ENCODE peak calls at places on chromosomes 5 and 9, in nine cellular contexts. N, F, K, Q, C, A, Z, H and R are unnamed samples. For H3K36me3, the result is how much of the 10 kb centered on the place peaks cover.

GRCh38 chr9:16265671-16266070 is 604.8 kb downstream of the BNC2 start:
- DNase-seq in F (peak), Z (no peak), N (no peak), C (no peak), K (no peak), A (no peak), H (no peak), Q (no peak), R (no peak)

GRCh38 chr5:93790401-93790800 is 49.0 kb upstream of the POU5F2 start:
- DNase-seq in H (peak), Q (no peak), K (no peak), A (no peak), N (no peak), F (peak), C (no peak), Z (no peak), R (no peak)

GRCh38 chr9:80410106-80410505 is 838.3 kb downstream of the TLE4 start:
- DNase-seq in Z (no peak), C (no peak), A (no peak), K (no peak), Q (no peak), F (no peak), N (no peak), H (no peak), R (no peak)

GRCh38 chr9:123339666-123340414 is 16.2 kb upstream of the CRB2 start:
- DNase-seq in C (peak), H (no peak), Z (no peak), F (no peak), A (no peak), N (no peak), K (no peak), Q (no peak), R (no peak)

GRCh38 chr9:84339523-84339922 is 1.0 kb downstream of the SLC28A3 start:
- DNase-seq in Z (no peak), Q (no peak), F (no peak), K (no peak), N (no peak), A (no peak), C (no peak), H (no peak), R (no peak)

GRCh38 chr9:89614319-89614892 is 9.6 kb downstream of the GADD45G start:
- DNase-seq in Q (no peak), K (no peak), F (no peak), H (peak), A (no peak), C (no peak), Z (no peak), N (no peak), R (no peak)

GRCh38 chr5:154010660-154011059 is 28.1 kb downstream of the FAM114A2 start:
- DNase-seq in H (no peak), Z (no peak), C (no peak), A (no peak), Q (no peak), K (no peak), F (no peak), N (no peak), R (no peak)

GRCh38 chr5:115575167-115576070 is 26.9 kb downstream of the TICAM2 start:
- DNase-seq in H (peak), F (peak), Z (no peak), N (no peak), Q (no peak), K (no peak), A (no peak), C (no peak), R (no peak)

GRCh38 chr5:172745406-172745805 is 25.6 kb downstream of the DUSP1 start:
- DNase-seq in A (no peak), C (no peak), Z (no peak), N (no peak), Q (no peak), K (no peak), F (no peak), H (no peak), R (no peak)

DNA sequence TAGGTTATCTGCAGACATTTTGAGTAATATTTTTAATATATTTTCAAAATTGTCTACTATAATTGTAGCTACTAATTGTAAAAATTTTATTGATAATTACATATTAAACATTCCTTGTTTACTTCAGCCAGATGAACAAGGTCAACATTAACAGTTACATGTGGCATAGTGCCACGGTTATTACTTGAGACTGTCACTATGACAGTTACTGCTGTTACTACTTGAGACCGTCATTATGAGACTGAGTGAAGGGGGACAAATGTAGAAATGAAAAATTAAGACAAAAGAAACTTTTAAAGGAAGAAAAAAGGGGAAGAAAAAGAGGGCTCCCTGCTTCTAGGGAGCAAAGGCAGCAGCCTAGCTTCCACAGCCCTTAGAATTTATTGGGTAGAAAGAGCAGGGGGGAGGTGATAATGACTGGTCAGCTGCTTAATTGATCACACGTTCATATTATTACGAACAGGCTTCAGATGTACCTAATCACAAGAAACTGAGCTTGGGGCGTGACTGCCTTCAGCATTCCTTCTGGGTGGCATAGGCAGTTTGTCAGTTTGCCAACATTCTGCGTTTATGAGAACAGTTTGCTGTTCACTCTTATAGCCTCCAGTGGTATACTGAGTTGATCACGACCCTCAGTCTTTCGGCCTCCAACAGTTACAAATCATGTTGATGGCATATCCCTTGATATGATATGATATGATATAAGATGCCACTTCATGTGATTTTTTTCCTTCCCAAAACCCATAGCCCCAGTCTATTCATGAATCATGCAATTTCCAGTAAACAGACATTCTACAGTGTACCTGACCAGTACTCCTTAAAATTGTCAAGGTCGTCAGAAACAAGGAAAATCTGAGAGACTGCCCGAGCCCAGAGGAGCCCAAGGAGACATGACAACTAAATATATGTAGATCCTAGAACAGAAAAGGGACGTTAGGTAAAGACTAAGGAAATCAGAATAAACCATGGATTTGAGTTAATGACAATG is 13.1 kb downstream of the MARCHF6 start:
- DNase-seq in Z (peak), K (no peak), H (peak), N (no peak), A (no peak), F (peak), C (no peak), Q (no peak), R (no peak)
- H3K36me3 ChIP-seq in Z (under half), K (under half), H (under half), N (under half), A (half or more), F (under half), C (under half), Q (under half), R (under half)

DNA sequence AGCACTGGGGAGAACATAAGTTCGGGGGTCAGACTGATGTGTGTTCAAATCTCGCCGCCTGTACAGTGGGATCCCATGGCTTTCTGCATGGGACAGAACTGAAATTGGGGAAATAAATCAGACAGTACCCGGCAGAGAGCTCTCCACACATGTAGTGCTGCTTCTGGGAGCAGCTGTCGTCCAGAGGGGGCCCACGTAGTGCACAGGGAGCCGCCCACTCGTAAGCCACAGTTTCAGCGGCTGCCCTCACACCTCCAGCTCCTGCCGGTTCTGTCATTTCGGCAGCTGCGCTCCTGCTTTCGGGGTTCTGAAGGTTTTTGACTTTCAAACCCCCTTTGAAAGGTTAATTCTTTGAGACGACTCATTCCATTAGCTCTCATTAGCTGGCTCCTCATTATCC is 83.1 kb downstream of the OLFM1 start:
- DNase-seq in C (no peak), A (no peak), N (no peak), H (no peak), Z (no peak), Q (no peak), K (no peak), F (no peak), R (no peak)
- H3K36me3 ChIP-seq in C (under half), A (under half), N (under half), H (under half), Z (under half), Q (under half), K (under half), F (under half), R (under half)

GRCh38 chr9:37438359-37438758 is 15.9 kb downstream of the GRHPR start:
- DNase-seq in C (no peak), F (no peak), H (no peak), N (no peak), Z (no peak), Q (no peak), K (no peak), A (no peak), R (no peak)
- H3K36me3 ChIP-seq in C (under half), F (half or more), H (under half), N (under half), Z (under half), Q (half or more), K (half or more), A (half or more), R (half or more)

GRCh38 chr5:32102254-32102653 is 71.9 kb downstream of the GOLPH3 start:
- DNase-seq in Q (no peak), N (no peak), F (no peak), C (no peak), A (no peak), Z (no peak), K (no peak), H (no peak), R (no peak)
- H3K36me3 ChIP-seq in Q (half or more), N (under half), F (under half), C (under half), A (half or more), Z (under half), K (half or more), H (under half), R (under half)

DNA sequence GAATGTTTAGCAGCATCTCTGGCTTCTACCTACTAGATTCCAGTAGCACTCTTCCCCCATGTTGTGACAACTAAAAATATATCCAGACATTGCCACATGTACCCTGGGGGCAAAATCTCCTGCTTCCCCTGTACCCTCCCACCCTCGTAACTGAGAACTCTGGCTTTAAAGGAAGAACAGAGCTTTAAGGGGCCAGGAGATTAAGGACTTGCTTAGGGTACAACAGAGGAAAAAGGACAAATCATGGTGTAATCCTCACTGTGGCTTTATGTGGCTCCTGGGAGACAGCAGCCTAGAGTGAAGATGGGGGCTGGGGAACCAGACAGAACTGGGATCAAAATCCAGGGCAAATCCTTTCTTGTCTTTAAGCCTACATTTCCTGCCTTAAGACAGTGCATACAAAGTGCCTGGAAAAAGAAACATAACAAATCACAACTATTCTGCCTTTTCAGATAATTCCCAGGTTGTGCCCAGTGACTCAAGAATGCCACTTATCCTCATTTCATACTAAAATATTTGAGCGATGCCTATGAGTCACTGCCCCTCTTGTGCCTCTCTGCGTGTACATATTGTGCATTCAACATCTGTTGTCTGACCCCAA is 109.4 kb downstream of the DAPK1 start:
- DNase-seq in Z (peak), F (peak), Q (no peak), C (no peak), H (peak), N (no peak), K (no peak), A (no peak), R (no peak)
- H3K36me3 ChIP-seq in Z (half or more), F (under half), Q (under half), C (under half), H (under half), N (under half), K (under half), A (half or more), R (under half)

GRCh38 chr5:134370871-134371833 is at the start of gene UBE2B:
- DNase-seq in H (peak), C (peak), A (peak), F (peak), N (peak), Z (peak), Q (peak), K (peak), R (peak)

GRCh38 chr5:134370306-134370870 is 981 bp upstream of the UBE2B start:
- DNase-seq in Z (no peak), F (peak), C (no peak), A (no peak), H (no peak), N (no peak), K (no peak), Q (no peak), R (no peak)

GRCh38 chr5:134371834-134372340 is 518 bp downstream of the UBE2B start:
- DNase-seq in A (peak), C (peak), H (peak), N (no peak), F (peak), Z (peak), Q (peak), K (peak), R (no peak)

DNA sequence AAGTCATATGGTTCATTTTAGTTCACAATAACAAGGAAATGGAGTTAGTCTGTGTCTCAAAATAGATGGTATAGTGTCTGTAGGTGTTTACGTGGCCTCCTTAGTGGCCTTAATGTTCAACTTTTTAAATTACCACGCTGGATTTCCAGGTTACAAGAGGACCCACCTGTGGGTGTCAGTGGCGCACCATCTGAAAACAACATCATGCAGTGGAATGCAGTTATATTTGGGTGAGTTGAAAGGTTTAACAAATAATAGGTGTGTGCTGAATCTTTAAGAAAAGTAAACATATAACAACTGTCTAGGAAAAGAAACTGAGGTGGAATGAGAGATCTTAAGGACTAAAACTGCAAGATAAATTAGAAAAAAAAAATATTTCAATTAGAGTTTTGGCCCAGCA is 2.9 kb downstream of the UBE2B start:
- DNase-seq in H (no peak), Z (no peak), A (no peak), Q (no peak), K (no peak), F (no peak), N (no peak), C (peak), R (no peak)
- H3K36me3 ChIP-seq in H (under half), Z (half or more), A (under half), Q (half or more), K (half or more), F (under half), N (under half), C (under half), R (under half)

GRCh38 chr9:78324682-78325081 is 27.8 kb downstream of the PSAT1 start:
- DNase-seq in Q (no peak), A (no peak), K (no peak), F (no peak), C (no peak), Z (no peak), N (no peak), H (no peak), R (no peak)

GRCh38 chr9:78325343-78325742 is 28.4 kb downstream of the PSAT1 start:
- DNase-seq in F (no peak), C (no peak), H (peak), Z (no peak), K (no peak), Q (no peak), N (no peak), A (no peak), R (no peak)

GRCh38 chr9:78326564-78326963 is 29.6 kb downstream of the PSAT1 start:
- DNase-seq in C (no peak), Z (no peak), N (no peak), K (no peak), H (no peak), Q (no peak), A (no peak), F (no peak), R (no peak)

GRCh38 chr9:78324068-78324650 is 27.2 kb downstream of the PSAT1 start:
- DNase-seq in Z (no peak), N (no peak), H (no peak), Q (no peak), C (no peak), A (no peak), F (no peak), K (no peak), R (no peak)

DNA sequence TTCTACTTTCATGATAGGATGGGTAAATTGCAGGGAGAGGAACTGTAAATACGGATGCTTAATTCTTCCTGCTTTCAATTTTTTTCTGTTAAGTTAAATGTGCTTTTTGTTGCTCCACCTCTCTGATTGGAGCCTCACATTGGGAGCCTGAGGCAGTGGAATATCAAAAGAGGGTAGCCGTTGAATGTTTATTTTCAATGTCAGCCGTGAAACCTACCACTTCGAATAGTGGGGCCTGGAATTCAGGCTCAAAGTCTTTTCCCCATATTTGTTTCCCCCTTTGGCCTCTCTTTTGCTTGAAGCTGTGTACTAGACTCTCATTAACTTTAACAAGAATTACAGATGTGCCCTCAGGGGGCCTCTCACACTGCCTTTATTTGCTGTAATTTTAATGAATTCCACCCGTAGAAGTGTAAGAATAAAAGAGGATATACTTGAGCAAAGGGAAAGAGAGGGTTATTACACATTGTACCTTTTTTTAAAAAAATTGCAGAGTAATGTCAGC is 29.0 kb downstream of the PSAT1 start:
- DNase-seq in H (no peak), Z (no peak), A (no peak), C (no peak), K (no peak), Q (no peak), F (no peak), N (no peak), R (no peak)
- H3K36me3 ChIP-seq in H (under half), Z (under half), A (half or more), C (under half), K (under half), Q (under half), F (under half), N (under half), R (under half)